ENCODE peak calls at places on chromosomes 6 and 20, in six cellular contexts. One of them, this sample, is unnamed.

GRCh38 chr6:163711615-163712568 is 297.4 kb downstream of the QKI start:
- DNase-seq in NCI-H510A: no peak
- DNase-seq in activated effector memory CD4-positive, alpha-beta T cell treated with anti-CD3 and anti-CD28 coated beads, Interleukin-2, amount 50 U/mL, for 16 hours: no peak
- DNase-seq in type B pancreatic cell: no peak
- DNase-seq in non-pigmented ciliary epithelial cell: no peak
- DNase-seq in T-cell: no peak
- DNase-seq in this sample: no peak

GRCh38 chr6:32081168-32081624 is 27.9 kb downstream of the TNXB start:
- DNase-seq in NCI-H510A: no peak
- DNase-seq in activated effector memory CD4-positive, alpha-beta T cell treated with anti-CD3 and anti-CD28 coated beads, Interleukin-2, amount 50 U/mL, for 16 hours: no peak
- DNase-seq in type B pancreatic cell: no peak
- DNase-seq in non-pigmented ciliary epithelial cell: peak
- DNase-seq in T-cell: no peak
- DNase-seq in this sample: no peak

GRCh38 chr6:37516076-37516919 is 16.6 kb upstream of the CCDC167 start:
- DNase-seq in NCI-H510A: peak
- DNase-seq in activated effector memory CD4-positive, alpha-beta T cell treated with anti-CD3 and anti-CD28 coated beads, Interleukin-2, amount 50 U/mL, for 16 hours: peak
- DNase-seq in type B pancreatic cell: no peak
- DNase-seq in non-pigmented ciliary epithelial cell: no peak
- DNase-seq in T-cell: peak
- DNase-seq in this sample: no peak

GRCh38 chr6:144284474-144284752 is 722 bp upstream of the UTRN start:
- DNase-seq in NCI-H510A: no peak
- DNase-seq in activated effector memory CD4-positive, alpha-beta T cell treated with anti-CD3 and anti-CD28 coated beads, Interleukin-2, amount 50 U/mL, for 16 hours: no peak
- DNase-seq in type B pancreatic cell: no peak
- DNase-seq in non-pigmented ciliary epithelial cell: no peak
- DNase-seq in T-cell: no peak
- DNase-seq in this sample: no peak

GRCh38 chr6:5665667-5666066 is 341.1 kb downstream of the NRN1 start:
- DNase-seq in NCI-H510A: no peak
- DNase-seq in activated effector memory CD4-positive, alpha-beta T cell treated with anti-CD3 and anti-CD28 coated beads, Interleukin-2, amount 50 U/mL, for 16 hours: no peak
- DNase-seq in type B pancreatic cell: peak
- DNase-seq in non-pigmented ciliary epithelial cell: no peak
- DNase-seq in T-cell: no peak
- DNase-seq in this sample: no peak

GRCh38 chr6:149317656-149318571 is at the start of gene TAB2:
- DNase-seq in NCI-H510A: no peak
- DNase-seq in activated effector memory CD4-positive, alpha-beta T cell treated with anti-CD3 and anti-CD28 coated beads, Interleukin-2, amount 50 U/mL, for 16 hours: peak
- DNase-seq in type B pancreatic cell: peak
- DNase-seq in non-pigmented ciliary epithelial cell: no peak
- DNase-seq in T-cell: peak
- DNase-seq in this sample: no peak

GRCh38 chr6:89859744-89860143 is 30.1 kb downstream of the CASP8AP2 start:
- DNase-seq in NCI-H510A: no peak
- DNase-seq in activated effector memory CD4-positive, alpha-beta T cell treated with anti-CD3 and anti-CD28 coated beads, Interleukin-2, amount 50 U/mL, for 16 hours: no peak
- DNase-seq in type B pancreatic cell: no peak
- DNase-seq in non-pigmented ciliary epithelial cell: no peak
- DNase-seq in T-cell: no peak
- DNase-seq in this sample: no peak

GRCh38 chr6:158706369-158706982 is 56.6 kb downstream of the SYTL3 start:
- DNase-seq in NCI-H510A: no peak
- DNase-seq in activated effector memory CD4-positive, alpha-beta T cell treated with anti-CD3 and anti-CD28 coated beads, Interleukin-2, amount 50 U/mL, for 16 hours: no peak
- DNase-seq in type B pancreatic cell: no peak
- DNase-seq in non-pigmented ciliary epithelial cell: no peak
- DNase-seq in T-cell: no peak
- DNase-seq in this sample: no peak

GRCh38 chr6:73418081-73418741 is 23.6 kb downstream of the DDX43 start:
- DNase-seq in NCI-H510A: no peak
- DNase-seq in activated effector memory CD4-positive, alpha-beta T cell treated with anti-CD3 and anti-CD28 coated beads, Interleukin-2, amount 50 U/mL, for 16 hours: no peak
- DNase-seq in type B pancreatic cell: no peak
- DNase-seq in non-pigmented ciliary epithelial cell: no peak
- DNase-seq in T-cell: no peak
- DNase-seq in this sample: no peak

GRCh38 chr6:78995946-78996345 is 82.1 kb downstream of the PHIP start:
- DNase-seq in NCI-H510A: no peak
- DNase-seq in activated effector memory CD4-positive, alpha-beta T cell treated with anti-CD3 and anti-CD28 coated beads, Interleukin-2, amount 50 U/mL, for 16 hours: no peak
- DNase-seq in type B pancreatic cell: no peak
- DNase-seq in non-pigmented ciliary epithelial cell: peak
- DNase-seq in T-cell: no peak
- DNase-seq in this sample: no peak

GRCh38 chr6:106446287-106446885 is 85.9 kb downstream of the CRYBG1 start:
- DNase-seq in NCI-H510A: no peak
- DNase-seq in activated effector memory CD4-positive, alpha-beta T cell treated with anti-CD3 and anti-CD28 coated beads, Interleukin-2, amount 50 U/mL, for 16 hours: no peak
- DNase-seq in type B pancreatic cell: no peak
- DNase-seq in non-pigmented ciliary epithelial cell: no peak
- DNase-seq in T-cell: no peak
- DNase-seq in this sample: no peak

GRCh38 chr6:46366190-46366900 is 124.9 kb downstream of the RCAN2 start:
- DNase-seq in NCI-H510A: no peak
- DNase-seq in activated effector memory CD4-positive, alpha-beta T cell treated with anti-CD3 and anti-CD28 coated beads, Interleukin-2, amount 50 U/mL, for 16 hours: no peak
- DNase-seq in type B pancreatic cell: no peak
- DNase-seq in non-pigmented ciliary epithelial cell: no peak
- DNase-seq in T-cell: no peak
- DNase-seq in this sample: no peak

GRCh38 chr20:50026746-50027575 is 44.2 kb downstream of the SNAI1 start:
- DNase-seq in NCI-H510A: no peak
- DNase-seq in activated effector memory CD4-positive, alpha-beta T cell treated with anti-CD3 and anti-CD28 coated beads, Interleukin-2, amount 50 U/mL, for 16 hours: no peak
- DNase-seq in type B pancreatic cell: no peak
- DNase-seq in non-pigmented ciliary epithelial cell: no peak
- DNase-seq in T-cell: no peak
- DNase-seq in this sample: no peak

GRCh38 chr6:6546318-6547110 is 42.0 kb upstream of the LY86 start:
- DNase-seq in NCI-H510A: peak
- DNase-seq in activated effector memory CD4-positive, alpha-beta T cell treated with anti-CD3 and anti-CD28 coated beads, Interleukin-2, amount 50 U/mL, for 16 hours: peak
- DNase-seq in type B pancreatic cell: peak
- DNase-seq in non-pigmented ciliary epithelial cell: no peak
- DNase-seq in T-cell: peak
- DNase-seq in this sample: no peak

GRCh38 chr6:33813960-33814662 is 10.3 kb upstream of the MLN start:
- DNase-seq in NCI-H510A: no peak
- DNase-seq in activated effector memory CD4-positive, alpha-beta T cell treated with anti-CD3 and anti-CD28 coated beads, Interleukin-2, amount 50 U/mL, for 16 hours: no peak
- DNase-seq in type B pancreatic cell: no peak
- DNase-seq in non-pigmented ciliary epithelial cell: no peak
- DNase-seq in T-cell: no peak
- DNase-seq in this sample: no peak

GRCh38 chr20:3174442-3175263 is 1.3 kb upstream of the LZTS3 start:
- DNase-seq in NCI-H510A: no peak
- DNase-seq in activated effector memory CD4-positive, alpha-beta T cell treated with anti-CD3 and anti-CD28 coated beads, Interleukin-2, amount 50 U/mL, for 16 hours: no peak
- DNase-seq in type B pancreatic cell: no peak
- DNase-seq in non-pigmented ciliary epithelial cell: no peak
- DNase-seq in T-cell: no peak
- DNase-seq in this sample: no peak

GRCh38 chr6:42200035-42200434 is 5.3 kb upstream of the GUCA1B start:
- DNase-seq in NCI-H510A: no peak
- DNase-seq in activated effector memory CD4-positive, alpha-beta T cell treated with anti-CD3 and anti-CD28 coated beads, Interleukin-2, amount 50 U/mL, for 16 hours: no peak
- DNase-seq in type B pancreatic cell: no peak
- DNase-seq in non-pigmented ciliary epithelial cell: peak
- DNase-seq in T-cell: no peak
- DNase-seq in this sample: no peak

GRCh38 chr6:138521800-138522199 is 22.5 kb upstream of the NHSL1 start:
- DNase-seq in NCI-H510A: no peak
- DNase-seq in activated effector memory CD4-positive, alpha-beta T cell treated with anti-CD3 and anti-CD28 coated beads, Interleukin-2, amount 50 U/mL, for 16 hours: no peak
- DNase-seq in type B pancreatic cell: no peak
- DNase-seq in non-pigmented ciliary epithelial cell: no peak
- DNase-seq in T-cell: no peak
- DNase-seq in this sample: no peak

This sample was measured in epithelial cell of proximal tubule.